ENCODE peak calls at places on chromosomes 1 and 21, in four cellular contexts. One of them, this sample, is unnamed.
A peak's percentile ranks its signal among the peaks of the same experiment; 100 is the strongest.

GRCh38 chr1:246048693-246049092 is 458.4 kb downstream of the SMYD3 start:
- DNase-seq in CD8-positive, alpha-beta T cell: no peak
- DNase-seq in tibial artery: no peak
- DNase-seq in BE2C: no peak
- DNase-seq in this sample: no peak

GRCh38 chr1:192459467-192459866 is 116.1 kb upstream of the RGS1 start:
- DNase-seq in CD8-positive, alpha-beta T cell: no peak
- DNase-seq in tibial artery: no peak
- DNase-seq in BE2C: no peak
- DNase-seq in this sample: no peak

GRCh38 chr1:219990782-219991510 is 55.4 kb downstream of the EPRS1 start:
- DNase-seq in CD8-positive, alpha-beta T cell: no peak
- DNase-seq in tibial artery: no peak
- DNase-seq in BE2C: no peak
- DNase-seq in this sample: no peak

GRCh38 chr1:7281821-7282220 is 489.3 kb upstream of the VAMP3 start:
- DNase-seq in CD8-positive, alpha-beta T cell: no peak
- DNase-seq in tibial artery: no peak
- DNase-seq in BE2C: no peak
- DNase-seq in this sample: no peak

GRCh38 chr1:8303141-8303540 is 14.8 kb upstream of the SLC45A1 start:
- DNase-seq in CD8-positive, alpha-beta T cell: no peak
- DNase-seq in tibial artery: no peak
- DNase-seq in BE2C: no peak
- DNase-seq in this sample: no peak

GRCh38 chr1:15885701-15886612 is 38.5 kb downstream of the SPEN start:
- DNase-seq in CD8-positive, alpha-beta T cell: peak; percentile 17
- DNase-seq in tibial artery: peak; percentile 100
- DNase-seq in BE2C: peak; percentile 92
- DNase-seq in this sample: peak; percentile 98

GRCh38 chr1:84298688-84299535 is 2.6 kb upstream of the SAMD13 start:
- DNase-seq in CD8-positive, alpha-beta T cell: peak; percentile 3
- DNase-seq in tibial artery: peak; percentile 75
- DNase-seq in BE2C: peak; percentile 58
- DNase-seq in this sample: peak; percentile 73

GRCh38 chr1:33094971-33095604 is 14.1 kb downstream of the AZIN2 start:
- DNase-seq in CD8-positive, alpha-beta T cell: no peak
- DNase-seq in tibial artery: no peak
- DNase-seq in BE2C: peak; percentile 49
- DNase-seq in this sample: peak; percentile 53

GRCh38 chr1:195763907-195764183 is 844.4 kb downstream of the KCNT2 start:
- DNase-seq in CD8-positive, alpha-beta T cell: no peak
- DNase-seq in tibial artery: no peak
- DNase-seq in BE2C: peak; percentile 35
- DNase-seq in this sample: no peak

GRCh38 chr1:44515416-44515815 is 110.4 kb downstream of the RNF220 start:
- DNase-seq in CD8-positive, alpha-beta T cell: no peak
- DNase-seq in tibial artery: no peak
- DNase-seq in BE2C: no peak
- DNase-seq in this sample: no peak

GRCh38 chr1:2946999-2947650 is 74.1 kb upstream of the ACTRT2 start:
- DNase-seq in CD8-positive, alpha-beta T cell: no peak
- DNase-seq in tibial artery: peak; percentile 48
- DNase-seq in BE2C: no peak
- DNase-seq in this sample: peak; percentile 8

GRCh38 chr1:2945821-2946231 is 75.4 kb upstream of the ACTRT2 start:
- DNase-seq in CD8-positive, alpha-beta T cell: no peak
- DNase-seq in tibial artery: peak; percentile 51
- DNase-seq in BE2C: no peak
- DNase-seq in this sample: no peak

GRCh38 chr1:2944705-2945104 is 76.6 kb upstream of the ACTRT2 start:
- DNase-seq in CD8-positive, alpha-beta T cell: no peak
- DNase-seq in tibial artery: no peak
- DNase-seq in BE2C: no peak
- DNase-seq in this sample: no peak

GRCh38 chr1:2948001-2948750 is 73.1 kb upstream of the ACTRT2 start:
- DNase-seq in CD8-positive, alpha-beta T cell: no peak
- DNase-seq in tibial artery: peak; percentile 61
- DNase-seq in BE2C: no peak
- DNase-seq in this sample: no peak

GRCh38 chr1:2946291-2946690 is 75.0 kb upstream of the ACTRT2 start:
- DNase-seq in CD8-positive, alpha-beta T cell: no peak
- DNase-seq in tibial artery: peak; percentile 54
- DNase-seq in BE2C: no peak
- DNase-seq in this sample: no peak
- H3K27me3 ChIP-seq in CD8-positive, alpha-beta T cell: peaks cover under 1% of the 10 kb centered on the region
- H3K27me3 ChIP-seq in tibial artery: peaks cover 29% of the 10 kb centered on the region
- H3K27me3 ChIP-seq in BE2C: peaks cover 32% of the 10 kb centered on the region
- H3K27me3 ChIP-seq in this sample: peaks cover 6% of the 10 kb centered on the region

GRCh38 chr1:207244409-207244801 is 77.1 kb upstream of the CD55 start:
- DNase-seq in CD8-positive, alpha-beta T cell: no peak
- DNase-seq in tibial artery: no peak
- DNase-seq in BE2C: no peak
- DNase-seq in this sample: no peak

GRCh38 chr1:207242911-207243310 is 78.6 kb upstream of the CD55 start:
- DNase-seq in CD8-positive, alpha-beta T cell: no peak
- DNase-seq in tibial artery: no peak
- DNase-seq in BE2C: no peak
- DNase-seq in this sample: no peak

GRCh38 chr1:207243756-207244408 is 77.6 kb upstream of the CD55 start:
- DNase-seq in CD8-positive, alpha-beta T cell: no peak
- DNase-seq in tibial artery: no peak
- DNase-seq in BE2C: no peak
- DNase-seq in this sample: no peak

GRCh38 chr1:207248544-207249206 is 72.8 kb upstream of the CD55 start:
- DNase-seq in CD8-positive, alpha-beta T cell: no peak
- DNase-seq in tibial artery: no peak
- DNase-seq in BE2C: no peak
- DNase-seq in this sample: no peak

GRCh38 chr1:207245124-207245523 is 76.4 kb upstream of the CD55 start:
- DNase-seq in CD8-positive, alpha-beta T cell: no peak
- DNase-seq in tibial artery: no peak
- DNase-seq in BE2C: no peak
- DNase-seq in this sample: no peak
- H3K27me3 ChIP-seq in CD8-positive, alpha-beta T cell: no peaks in the 10 kb centered on the region
- H3K27me3 ChIP-seq in tibial artery: no peaks in the 10 kb centered on the region
- H3K27me3 ChIP-seq in BE2C: peaks cover 22% of the 10 kb centered on the region
- H3K27me3 ChIP-seq in this sample: no peaks in the 10 kb centered on the region

GRCh38 chr21:41762236-41762635 is 4.6 kb downstream of the RIPK4 start:
- DNase-seq in CD8-positive, alpha-beta T cell: no peak
- DNase-seq in tibial artery: no peak
- DNase-seq in BE2C: no peak
- DNase-seq in this sample: no peak
- H3K27me3 ChIP-seq in CD8-positive, alpha-beta T cell: peaks cover 3% of the 10 kb centered on the region
- H3K27me3 ChIP-seq in tibial artery: peaks cover 9% of the 10 kb centered on the region
- H3K27me3 ChIP-seq in BE2C: peaks cover 28% of the 10 kb centered on the region
- H3K27me3 ChIP-seq in this sample: peaks cover 59% of the 10 kb centered on the region

GRCh38 chr1:4105300-4105880 is 205.3 kb upstream of the C1orf174 start:
- DNase-seq in CD8-positive, alpha-beta T cell: no peak
- DNase-seq in tibial artery: peak; percentile 43
- DNase-seq in BE2C: no peak
- DNase-seq in this sample: no peak
- H3K27me3 ChIP-seq in CD8-positive, alpha-beta T cell: no peaks in the 10 kb centered on the region
- H3K27me3 ChIP-seq in tibial artery: peaks cover 23% of the 10 kb centered on the region
- H3K27me3 ChIP-seq in BE2C: no peaks in the 10 kb centered on the region
- H3K27me3 ChIP-seq in this sample: no peaks in the 10 kb centered on the region

DNA sequence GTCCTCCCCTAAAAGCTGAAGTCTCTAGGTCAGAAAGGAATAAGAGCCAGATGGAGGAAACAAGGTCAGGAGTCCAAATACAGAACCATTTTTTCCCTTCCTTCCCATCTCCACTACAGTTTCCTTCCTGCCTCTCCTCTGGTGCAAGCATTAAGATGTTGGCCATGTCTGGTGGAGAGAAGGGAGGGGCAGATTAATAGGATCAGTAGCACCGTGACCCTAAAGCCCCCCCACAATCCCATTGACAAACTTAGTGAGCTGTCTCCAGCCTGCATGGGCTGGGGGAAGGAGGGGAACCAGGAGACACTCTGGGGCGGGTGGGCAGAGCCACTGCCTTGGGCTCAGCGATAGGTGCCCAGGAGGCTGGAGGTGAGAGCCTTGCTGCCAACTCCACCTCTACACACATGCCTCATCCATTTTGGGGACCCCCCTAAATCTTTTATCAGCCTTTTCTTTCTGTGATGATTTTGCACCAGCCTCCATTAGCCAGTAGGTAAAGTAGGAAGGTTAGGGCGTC is 59.8 kb downstream of the RHBG start:
- DNase-seq in CD8-positive, alpha-beta T cell: no peak
- DNase-seq in tibial artery: no peak
- DNase-seq in BE2C: no peak
- DNase-seq in this sample: no peak
- H3K27me3 ChIP-seq in CD8-positive, alpha-beta T cell: peaks cover 31% of the 10 kb centered on the region
- H3K27me3 ChIP-seq in tibial artery: peaks cover 98% of the 10 kb centered on the region
- H3K27me3 ChIP-seq in BE2C: peaks cover 8% of the 10 kb centered on the region
- H3K27me3 ChIP-seq in this sample: peaks cover 46% of the 10 kb centered on the region

GRCh38 chr1:4010811-4011605 is 110.9 kb upstream of the C1orf174 start:
- DNase-seq in CD8-positive, alpha-beta T cell: no peak
- DNase-seq in tibial artery: no peak
- DNase-seq in BE2C: no peak
- DNase-seq in this sample: no peak

GRCh38 chr1:4005431-4005830 is 105.4 kb upstream of the C1orf174 start:
- DNase-seq in CD8-positive, alpha-beta T cell: no peak
- DNase-seq in tibial artery: peak; percentile 33
- DNase-seq in BE2C: no peak
- DNase-seq in this sample: no peak

GRCh38 chr1:4004635-4005430 is 104.8 kb upstream of the C1orf174 start:
- DNase-seq in CD8-positive, alpha-beta T cell: no peak
- DNase-seq in tibial artery: peak; percentile 57
- DNase-seq in BE2C: no peak
- DNase-seq in this sample: no peak

GRCh38 chr1:4006676-4007374 is 106.8 kb upstream of the C1orf174 start:
- DNase-seq in CD8-positive, alpha-beta T cell: no peak
- DNase-seq in tibial artery: no peak
- DNase-seq in BE2C: no peak
- DNase-seq in this sample: no peak

DNA sequence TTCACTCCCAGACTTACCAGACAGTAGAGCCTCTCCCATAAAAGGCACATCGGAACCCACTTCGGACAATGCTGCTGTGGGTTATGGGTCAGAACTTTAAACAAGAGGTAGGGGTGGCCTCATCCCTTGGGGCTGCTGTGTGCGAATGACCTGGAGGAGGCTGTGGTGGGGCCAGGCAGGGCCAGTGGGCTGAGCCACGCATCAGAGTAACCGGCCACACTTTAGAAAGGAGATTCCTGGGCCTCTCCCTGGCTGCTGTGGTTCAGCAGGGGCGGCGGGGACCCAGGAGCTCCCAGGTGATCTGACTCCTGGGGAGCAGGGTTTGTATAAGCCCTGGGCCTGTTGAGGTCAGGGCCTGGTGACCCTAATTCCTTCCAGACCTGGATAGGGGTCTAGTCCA is 110.2 kb upstream of the C1orf174 start:
- DNase-seq in CD8-positive, alpha-beta T cell: no peak
- DNase-seq in tibial artery: no peak
- DNase-seq in BE2C: no peak
- DNase-seq in this sample: no peak
- H3K27me3 ChIP-seq in CD8-positive, alpha-beta T cell: no peaks in the 10 kb centered on the region
- H3K27me3 ChIP-seq in tibial artery: peaks cover 5% of the 10 kb centered on the region
- H3K27me3 ChIP-seq in BE2C: no peaks in the 10 kb centered on the region
- H3K27me3 ChIP-seq in this sample: no peaks in the 10 kb centered on the region

DNA sequence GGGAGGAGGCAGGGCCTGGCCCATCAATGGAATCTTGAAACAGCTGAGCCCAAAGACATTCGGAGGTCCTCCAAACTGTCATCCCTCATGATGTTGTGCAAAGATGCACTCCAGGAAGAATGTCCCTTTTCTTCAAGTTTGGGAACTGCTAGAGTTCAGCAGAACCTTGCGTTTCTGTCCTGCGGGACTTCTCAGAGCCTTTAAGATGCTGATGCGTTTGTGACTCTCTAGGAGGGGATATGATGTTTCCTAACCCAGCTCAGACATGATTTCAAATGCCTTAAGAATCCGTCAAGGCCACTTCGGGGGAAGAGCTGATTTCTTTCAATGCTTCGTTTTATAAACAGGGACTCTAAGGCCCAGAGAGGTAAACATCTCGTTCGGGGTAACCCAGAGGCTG is 35.5 kb downstream of the SPSB1 start:
- DNase-seq in CD8-positive, alpha-beta T cell: no peak
- DNase-seq in tibial artery: no peak
- DNase-seq in BE2C: no peak
- DNase-seq in this sample: no peak
- H3K27me3 ChIP-seq in CD8-positive, alpha-beta T cell: no peaks in the 10 kb centered on the region
- H3K27me3 ChIP-seq in tibial artery: no peaks in the 10 kb centered on the region
- H3K27me3 ChIP-seq in BE2C: no peaks in the 10 kb centered on the region
- H3K27me3 ChIP-seq in this sample: no peaks in the 10 kb centered on the region

DNA sequence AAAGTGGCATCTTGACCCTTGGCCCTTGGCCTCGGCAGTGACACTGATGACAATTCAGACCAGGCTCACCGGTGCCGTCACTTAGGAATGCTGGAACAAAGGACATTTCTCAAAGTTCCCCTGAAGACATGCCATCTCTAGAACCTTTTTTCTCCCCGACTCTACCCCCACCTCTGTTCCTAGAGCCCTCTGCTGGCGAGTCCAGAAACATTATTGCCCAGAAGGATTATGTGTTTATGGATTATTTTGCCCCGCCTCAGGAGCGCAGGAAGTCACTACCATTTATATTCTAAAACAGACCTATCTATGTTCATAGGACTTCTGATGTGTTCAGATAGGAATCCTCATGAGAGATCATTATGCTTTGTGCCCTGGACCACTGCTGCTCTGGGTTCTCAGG is 12.6 kb upstream of the SHISA4 start:
- DNase-seq in CD8-positive, alpha-beta T cell: no peak
- DNase-seq in tibial artery: no peak
- DNase-seq in BE2C: peak; percentile 37
- DNase-seq in this sample: no peak
- H3K27me3 ChIP-seq in CD8-positive, alpha-beta T cell: no peaks in the 10 kb centered on the region
- H3K27me3 ChIP-seq in tibial artery: no peaks in the 10 kb centered on the region
- H3K27me3 ChIP-seq in BE2C: no peaks in the 10 kb centered on the region
- H3K27me3 ChIP-seq in this sample: no peaks in the 10 kb centered on the region

GRCh38 chr1:66535853-66536252 is 1.9 kb downstream of the SGIP1 start:
- DNase-seq in CD8-positive, alpha-beta T cell: no peak
- DNase-seq in tibial artery: no peak
- DNase-seq in BE2C: no peak
- DNase-seq in this sample: no peak
- H3K27me3 ChIP-seq in CD8-positive, alpha-beta T cell: peaks cover 2% of the 10 kb centered on the region
- H3K27me3 ChIP-seq in tibial artery: no peaks in the 10 kb centered on the region
- H3K27me3 ChIP-seq in BE2C: no peaks in the 10 kb centered on the region
- H3K27me3 ChIP-seq in this sample: no peaks in the 10 kb centered on the region